ENCODE peak calls at places on chromosomes 1 and 21, in ten cellular contexts. M is SIG-M5; B is stimulated activated CD4-positive, alpha-beta T cell treated with anti-CD3 and anti-CD28 coated beads, Interleukin-4, amount 100 ng/mL, for 1 hour; O is AG04450; Z is astrocyte; V is lower lobe of right lung; N is cardiac fibroblast; K is GM20000; R is SK-MEL-5; A is brain microvascular endothelial cell. X is an unnamed sample.

GRCh38 chr1:2604854-2605753 is 18.5 kb downstream of the PRXL2B start:
- DNase-seq in M (no peak), B (no peak), O (no peak), Z (no peak), V (no peak), N (no peak), K (no peak), R (no peak), A (no peak), X (no peak)

GRCh38 chr1:221712198-221712684 is 29.6 kb downstream of the DUSP10 start:
- DNase-seq in M (peak), B (no peak), O (peak), Z (peak), V (no peak), N (peak), K (peak), R (peak), A (peak), X (peak)

GRCh38 chr1:51170342-51170741 is 65.7 kb upstream of the RNF11 start:
- DNase-seq in M (peak), B (no peak), O (no peak), Z (no peak), V (no peak), N (peak), K (no peak), R (no peak), A (peak), X (no peak)

GRCh38 chr1:69688178-69688577 is 120.5 kb downstream of the LRRC7 start:
- DNase-seq in M (no peak), B (no peak), O (no peak), Z (no peak), V (no peak), N (no peak), K (no peak), R (no peak), A (no peak), X (no peak)

GRCh38 chr1:64505944-64506658 is 36.2 kb downstream of the CACHD1 start:
- DNase-seq in M (no peak), B (peak), O (no peak), Z (no peak), V (peak), N (no peak), K (no peak), R (no peak), A (no peak), X (no peak)

GRCh38 chr21:32728455-32729237 is 833 bp upstream of the SYNJ1 start:
- DNase-seq in M (no peak), B (no peak), O (no peak), Z (no peak), V (no peak), N (no peak), K (no peak), R (no peak), A (no peak), X (no peak)

GRCh38 chr1:41510531-41511238 is 26.2 kb upstream of the EDN2 start:
- DNase-seq in M (no peak), B (no peak), O (no peak), Z (no peak), V (no peak), N (no peak), K (no peak), R (no peak), A (no peak), X (no peak)

GRCh38 chr1:149846600-149847466 is 52.5 kb upstream of the BOLA1 start:
- DNase-seq in M (no peak), B (no peak), O (no peak), Z (no peak), V (no peak), N (no peak), K (no peak), R (peak), A (no peak), X (no peak)

GRCh38 chr1:53128401-53128800 is 14.0 kb downstream of the SLC1A7 start:
- DNase-seq in M (no peak), B (no peak), O (no peak), Z (no peak), V (no peak), N (no peak), K (no peak), R (no peak), A (no peak), X (no peak)

GRCh38 chr1:233549917-233550316 is 64.0 kb upstream of the KCNK1 start:
- DNase-seq in M (no peak), B (no peak), O (no peak), Z (no peak), V (no peak), N (no peak), K (no peak), R (no peak), A (no peak), X (no peak)

GRCh38 chr1:211639500-211640361 is 35.7 kb downstream of the NEK2 start:
- DNase-seq in M (no peak), B (no peak), O (peak), Z (peak), V (no peak), N (peak), K (no peak), R (no peak), A (peak), X (peak)

GRCh38 chr1:99811075-99811474 is 39.1 kb upstream of the AGL start:
- DNase-seq in M (no peak), B (no peak), O (no peak), Z (no peak), V (no peak), N (no peak), K (no peak), R (no peak), A (no peak), X (no peak)

GRCh38 chr1:50348449-50349241 is 74.6 kb downstream of the DMRTA2 start:
- DNase-seq in M (no peak), B (no peak), O (peak), Z (peak), V (no peak), N (peak), K (peak), R (peak), A (peak), X (peak)

GRCh38 chr1:77975907-77976306 is 3.0 kb downstream of the FUBP1 start:
- DNase-seq in M (no peak), B (no peak), O (no peak), Z (no peak), V (no peak), N (peak), K (no peak), R (no peak), A (no peak), X (no peak)

GRCh38 chr1:208209286-208209685 is 34.9 kb downstream of the PLXNA2 start:
- DNase-seq in M (no peak), B (no peak), O (no peak), Z (no peak), V (no peak), N (no peak), K (no peak), R (no peak), A (no peak), X (no peak)

GRCh38 chr1:24308365-24309015 is 10.7 kb upstream of the GRHL3 start:
- DNase-seq in M (no peak), B (no peak), O (no peak), Z (no peak), V (no peak), N (peak), K (no peak), R (peak), A (no peak), X (peak)

X was measured in hepatic stellate cell.